ENCODE peak calls at places on chromosomes 3 and 15, in seven cellular contexts. A is activated naive CD4-positive, alpha-beta T cell treated with anti-CD3 and anti-CD28 coated beads, Interleukin-2, amount 10 ng/mL, durations not matched to agents 7 days and 5 days; F is sciatic nerve; S is COR-L47; E is stimulated activated CD8-positive, alpha-beta memory T cell treated with anti-CD3 and anti-CD28 coated beads, Interleukin-4, amount 100 ng/mL, for 24 hours; L is KBM-7; V is type B pancreatic cell. K is an unnamed sample.

GRCh38 chr3:155805204-155805801 is 775 bp downstream of the C3orf33 start:
- DNase-seq in A (no peak), F (no peak), S (no peak), E (no peak), L (peak), V (no peak), K (peak)

GRCh38 chr3:39383190-39383912 is at the start of gene SLC25A38:
- DNase-seq in A (peak), F (peak), S (no peak), E (peak), L (peak), V (peak), K (peak)

GRCh38 chr3:141920701-141921100 is 44.3 kb downstream of the ATP1B3 start:
- DNase-seq in A (no peak), F (no peak), S (no peak), E (no peak), L (no peak), V (peak), K (no peak)

GRCh38 chr3:105827101-105827634 is 41.6 kb downstream of the CBLB start:
- DNase-seq in A (no peak), F (no peak), S (no peak), E (no peak), L (no peak), V (no peak), K (peak)

GRCh38 chr3:177410734-177411133 is 213.5 kb upstream of the TBL1XR1 start:
- DNase-seq in A (peak), F (no peak), S (peak), E (no peak), L (peak), V (no peak), K (no peak)

GRCh38 chr3:132448211-132448961 is 31.1 kb downstream of the DNAJC13 start:
- DNase-seq in A (no peak), F (peak), S (no peak), E (no peak), L (no peak), V (no peak), K (no peak)

GRCh38 chr15:36589971-36590370 is 10.5 kb downstream of the CDIN1 start:
- DNase-seq in A (no peak), F (no peak), S (no peak), E (no peak), L (no peak), V (no peak), K (no peak)

GRCh38 chr3:176554791-176555330 is 642.4 kb downstream of the TBL1XR1 start:
- DNase-seq in A (no peak), F (no peak), S (no peak), E (no peak), L (no peak), V (no peak), K (no peak)

GRCh38 chr3:144259267-144259666 is 287.6 kb downstream of the DIPK2A start:
- DNase-seq in A (no peak), F (no peak), S (no peak), E (no peak), L (no peak), V (no peak), K (no peak)

GRCh38 chr3:51353131-51353530 is 32.0 kb upstream of the MANF start:
- DNase-seq in A (no peak), F (no peak), S (no peak), E (no peak), L (no peak), V (no peak), K (no peak)

GRCh38 chr3:173465112-173465511 is 67.6 kb downstream of the NLGN1 start:
- DNase-seq in A (no peak), F (no peak), S (no peak), E (no peak), L (no peak), V (no peak), K (no peak)

GRCh38 chr3:72085036-72085435 is 300.1 kb upstream of the PROK2 start:
- DNase-seq in A (no peak), F (no peak), S (peak), E (no peak), L (no peak), V (no peak), K (no peak)

GRCh38 chr15:99447497-99448371 is 118.0 kb upstream of the MEF2A start:
- DNase-seq in A (no peak), F (no peak), S (peak), E (no peak), L (no peak), V (no peak), K (no peak)

GRCh38 chr3:69856965-69857364 is 117.7 kb downstream of the MITF start:
- DNase-seq in A (no peak), F (no peak), S (no peak), E (no peak), L (no peak), V (no peak), K (no peak)